ENCODE peak calls at places on chromosomes 2 and 18, in five cellular contexts. One of them, this sample, is unnamed.

GRCh38 chr18:77105021-77105420 is 27.6 kb downstream of the MBP start:
- DNase-seq in NCI-H226: no peak
- DNase-seq in glutamatergic neuron: no peak
- DNase-seq in amygdala: no peak
- DNase-seq in NCI-H774: no peak
- DNase-seq in this sample: no peak

GRCh38 chr2:131112477-131113027 is 7.4 kb downstream of the PLEKHB2 start:
- DNase-seq in amygdala: no peak
- DNase-seq in NCI-H226: no peak
- DNase-seq in glutamatergic neuron: no peak
- DNase-seq in NCI-H774: no peak
- DNase-seq in this sample: no peak

GRCh38 chr18:45403341-45404049 is 211.8 kb upstream of the SLC14A2 start:
- DNase-seq in amygdala: no peak
- DNase-seq in NCI-H226: peak
- DNase-seq in NCI-H774: no peak
- DNase-seq in glutamatergic neuron: no peak
- DNase-seq in this sample: no peak

GRCh38 chr2:191581003-191581402 is 96.9 kb upstream of the NABP1 start:
- DNase-seq in NCI-H226: no peak
- DNase-seq in amygdala: no peak
- DNase-seq in glutamatergic neuron: no peak
- DNase-seq in NCI-H774: no peak
- DNase-seq in this sample: no peak

GRCh38 chr2:55901941-55902340 is 21.6 kb downstream of the EFEMP1 start:
- DNase-seq in glutamatergic neuron: no peak
- DNase-seq in NCI-H774: no peak
- DNase-seq in amygdala: no peak
- DNase-seq in NCI-H226: peak
- DNase-seq in this sample: no peak

GRCh38 chr2:3168230-3168891 is 209.3 kb downstream of the EIPR1 start:
- DNase-seq in glutamatergic neuron: no peak
- DNase-seq in amygdala: no peak
- DNase-seq in NCI-H226: no peak
- DNase-seq in NCI-H774: no peak
- DNase-seq in this sample: no peak

GRCh38 chr2:200577000-200577399 is 8.8 kb upstream of the AOX1 start:
- DNase-seq in amygdala: no peak
- DNase-seq in NCI-H226: no peak
- DNase-seq in glutamatergic neuron: no peak
- DNase-seq in NCI-H774: no peak
- DNase-seq in this sample: no peak

GRCh38 chr2:53632714-53633113 is 134.9 kb upstream of the CHAC2 start:
- DNase-seq in NCI-H226: no peak
- DNase-seq in NCI-H774: no peak
- DNase-seq in amygdala: no peak
- DNase-seq in glutamatergic neuron: no peak
- DNase-seq in this sample: no peak

GRCh38 chr2:200216310-200216709 is 90.2 kb upstream of the SPATS2L start:
- DNase-seq in amygdala: no peak
- DNase-seq in glutamatergic neuron: no peak
- DNase-seq in NCI-H774: no peak
- DNase-seq in NCI-H226: no peak
- DNase-seq in this sample: no peak

GRCh38 chr2:231463698-231464575 is at the start of gene NCL:
- DNase-seq in amygdala: peak
- DNase-seq in glutamatergic neuron: peak
- DNase-seq in NCI-H226: peak
- DNase-seq in NCI-H774: peak
- DNase-seq in this sample: peak

GRCh38 chr18:3513481-3513880 is 63.5 kb downstream of the TGIF1 start:
- DNase-seq in NCI-H226: peak
- DNase-seq in glutamatergic neuron: no peak
- DNase-seq in amygdala: no peak
- DNase-seq in NCI-H774: no peak
- DNase-seq in this sample: no peak

GRCh38 chr2:48915227-48915626 is 159.7 kb upstream of the LHCGR start:
- DNase-seq in amygdala: no peak
- DNase-seq in glutamatergic neuron: no peak
- DNase-seq in NCI-H226: no peak
- DNase-seq in NCI-H774: no peak
- DNase-seq in this sample: no peak

GRCh38 chr2:202577250-202578183 is 57.3 kb upstream of the FAM117B start:
- DNase-seq in NCI-H226: no peak
- DNase-seq in glutamatergic neuron: no peak
- DNase-seq in amygdala: no peak
- DNase-seq in NCI-H774: peak
- DNase-seq in this sample: no peak

GRCh38 chr18:70464343-70465114 is 175.7 kb downstream of the SOCS6 start:
- DNase-seq in NCI-H226: no peak
- DNase-seq in glutamatergic neuron: peak
- DNase-seq in NCI-H774: peak
- DNase-seq in amygdala: peak
- DNase-seq in this sample: peak

GRCh38 chr2:70994055-70994444 is 623 bp downstream of the TEX261 start:
- DNase-seq in glutamatergic neuron: peak
- DNase-seq in NCI-H226: no peak
- DNase-seq in NCI-H774: no peak
- DNase-seq in amygdala: no peak
- DNase-seq in this sample: no peak

GRCh38 chr2:237532225-237532624 is 34.1 kb upstream of the PRLH start:
- DNase-seq in NCI-H774: no peak
- DNase-seq in amygdala: no peak
- DNase-seq in NCI-H226: no peak
- DNase-seq in glutamatergic neuron: no peak
- DNase-seq in this sample: no peak

GRCh38 chr2:8219631-8220393 is 462.0 kb upstream of the ID2 start:
- DNase-seq in glutamatergic neuron: no peak
- DNase-seq in NCI-H226: no peak
- DNase-seq in amygdala: no peak
- DNase-seq in NCI-H774: no peak
- DNase-seq in this sample: no peak

This sample was measured in head of caudate nucleus.